ENCODE peak calls at places on chromosomes 7 and 10, in five cellular contexts. One of them, this sample, is unnamed.

GRCh38 chr7:45709168-45710034 is 135.2 kb downstream of the ADCY1 start:
- DNase-seq in psoas muscle: peak
- DNase-seq in CD4-positive, alpha-beta T cell: no peak
- DNase-seq in endothelial cell: no peak
- DNase-seq in GM10248: no peak
- DNase-seq in this sample: no peak

GRCh38 chr10:110858297-110858934 is 13.3 kb upstream of the PDCD4 start:
- DNase-seq in psoas muscle: no peak
- DNase-seq in CD4-positive, alpha-beta T cell: no peak
- DNase-seq in endothelial cell: no peak
- DNase-seq in GM10248: no peak
- DNase-seq in this sample: no peak

GRCh38 chr7:22943997-22944396 is 69.9 kb downstream of the HYCC1 start:
- DNase-seq in psoas muscle: no peak
- DNase-seq in CD4-positive, alpha-beta T cell: no peak
- DNase-seq in endothelial cell: no peak
- DNase-seq in GM10248: no peak
- DNase-seq in this sample: no peak

GRCh38 chr10:62317257-62317656 is 48.6 kb upstream of the RTKN2 start:
- DNase-seq in psoas muscle: no peak
- DNase-seq in CD4-positive, alpha-beta T cell: no peak
- DNase-seq in endothelial cell: no peak
- DNase-seq in GM10248: no peak
- DNase-seq in this sample: no peak

GRCh38 chr7:466465-467191 is 53.0 kb downstream of the PDGFA start:
- DNase-seq in psoas muscle: no peak
- DNase-seq in CD4-positive, alpha-beta T cell: no peak
- DNase-seq in endothelial cell: no peak
- DNase-seq in GM10248: no peak
- DNase-seq in this sample: no peak

GRCh38 chr7:125363873-125364272 is 434.2 kb upstream of the POT1 start:
- DNase-seq in psoas muscle: no peak
- DNase-seq in CD4-positive, alpha-beta T cell: no peak
- DNase-seq in endothelial cell: no peak
- DNase-seq in GM10248: no peak
- DNase-seq in this sample: no peak

GRCh38 chr10:86533328-86533727 is 11.7 kb upstream of the WAPL start:
- DNase-seq in psoas muscle: peak
- DNase-seq in CD4-positive, alpha-beta T cell: no peak
- DNase-seq in endothelial cell: no peak
- DNase-seq in GM10248: no peak
- DNase-seq in this sample: no peak

GRCh38 chr7:150716368-150716767 is at the start of gene GIMAP1:
- DNase-seq in psoas muscle: peak
- DNase-seq in CD4-positive, alpha-beta T cell: peak
- DNase-seq in endothelial cell: no peak
- DNase-seq in GM10248: no peak
- DNase-seq in this sample: no peak

GRCh38 chr10:97179731-97180366 is 5.9 kb downstream of the SLIT1 start:
- DNase-seq in psoas muscle: no peak
- DNase-seq in CD4-positive, alpha-beta T cell: no peak
- DNase-seq in endothelial cell: peak
- DNase-seq in GM10248: no peak
- DNase-seq in this sample: no peak

GRCh38 chr10:73762915-73763314 is 18.7 kb downstream of the SEC24C start:
- DNase-seq in psoas muscle: no peak
- DNase-seq in CD4-positive, alpha-beta T cell: no peak
- DNase-seq in endothelial cell: no peak
- DNase-seq in GM10248: no peak
- DNase-seq in this sample: no peak

GRCh38 chr7:87369216-87369615 is 23.8 kb downstream of the CROT start:
- DNase-seq in psoas muscle: no peak
- DNase-seq in CD4-positive, alpha-beta T cell: no peak
- DNase-seq in endothelial cell: no peak
- DNase-seq in GM10248: no peak
- DNase-seq in this sample: no peak

GRCh38 chr7:77912293-77912692 is 113.7 kb downstream of the PHTF2 start:
- DNase-seq in psoas muscle: no peak
- DNase-seq in CD4-positive, alpha-beta T cell: no peak
- DNase-seq in endothelial cell: no peak
- DNase-seq in GM10248: no peak
- DNase-seq in this sample: no peak

GRCh38 chr7:77907281-77907680 is 108.7 kb downstream of the PHTF2 start:
- DNase-seq in psoas muscle: no peak
- DNase-seq in CD4-positive, alpha-beta T cell: no peak
- DNase-seq in endothelial cell: no peak
- DNase-seq in GM10248: no peak
- DNase-seq in this sample: no peak

GRCh38 chr7:77910124-77910523 is 111.6 kb downstream of the PHTF2 start:
- DNase-seq in psoas muscle: no peak
- DNase-seq in CD4-positive, alpha-beta T cell: no peak
- DNase-seq in endothelial cell: no peak
- DNase-seq in GM10248: no peak
- DNase-seq in this sample: no peak

GRCh38 chr7:77904252-77904651 is 105.7 kb downstream of the PHTF2 start:
- DNase-seq in psoas muscle: no peak
- DNase-seq in CD4-positive, alpha-beta T cell: no peak
- DNase-seq in endothelial cell: no peak
- DNase-seq in GM10248: no peak
- DNase-seq in this sample: no peak

GRCh38 chr7:77908664-77909063 is 110.1 kb downstream of the PHTF2 start:
- DNase-seq in psoas muscle: no peak
- DNase-seq in CD4-positive, alpha-beta T cell: no peak
- DNase-seq in endothelial cell: no peak
- DNase-seq in GM10248: no peak
- DNase-seq in this sample: no peak
- TF ChIP-seq CTCF in psoas muscle: no peak
- TF ChIP-seq CTCF in CD4-positive, alpha-beta T cell: no peak
- TF ChIP-seq CTCF in endothelial cell: no peak
- TF ChIP-seq CTCF in GM10248: no peak
- TF ChIP-seq CTCF in this sample: no peak

GRCh38 chr7:138460649-138461607 is 869 bp downstream of the TRIM24 start:
- DNase-seq in psoas muscle: peak
- DNase-seq in CD4-positive, alpha-beta T cell: peak
- DNase-seq in endothelial cell: peak
- DNase-seq in GM10248: peak
- DNase-seq in this sample: peak
- TF ChIP-seq CTCF in psoas muscle: no peak
- TF ChIP-seq CTCF in CD4-positive, alpha-beta T cell: no peak
- TF ChIP-seq CTCF in endothelial cell: no peak
- TF ChIP-seq CTCF in GM10248: no peak
- TF ChIP-seq CTCF in this sample: no peak

GRCh38 chr10:94080108-94080507 is 86.4 kb downstream of the PLCE1 start:
- DNase-seq in psoas muscle: no peak
- DNase-seq in CD4-positive, alpha-beta T cell: no peak
- DNase-seq in endothelial cell: no peak
- DNase-seq in GM10248: no peak
- DNase-seq in this sample: no peak

GRCh38 chr10:94075521-94075920 is 81.8 kb downstream of the PLCE1 start:
- DNase-seq in psoas muscle: no peak
- DNase-seq in CD4-positive, alpha-beta T cell: no peak
- DNase-seq in endothelial cell: no peak
- DNase-seq in GM10248: no peak
- DNase-seq in this sample: no peak

GRCh38 chr10:94074462-94074861 is 80.7 kb downstream of the PLCE1 start:
- DNase-seq in psoas muscle: no peak
- DNase-seq in CD4-positive, alpha-beta T cell: no peak
- DNase-seq in endothelial cell: no peak
- DNase-seq in GM10248: no peak
- DNase-seq in this sample: no peak

GRCh38 chr10:94077042-94077441 is 83.3 kb downstream of the PLCE1 start:
- DNase-seq in psoas muscle: no peak
- DNase-seq in CD4-positive, alpha-beta T cell: no peak
- DNase-seq in endothelial cell: no peak
- DNase-seq in GM10248: no peak
- DNase-seq in this sample: no peak

DNA sequence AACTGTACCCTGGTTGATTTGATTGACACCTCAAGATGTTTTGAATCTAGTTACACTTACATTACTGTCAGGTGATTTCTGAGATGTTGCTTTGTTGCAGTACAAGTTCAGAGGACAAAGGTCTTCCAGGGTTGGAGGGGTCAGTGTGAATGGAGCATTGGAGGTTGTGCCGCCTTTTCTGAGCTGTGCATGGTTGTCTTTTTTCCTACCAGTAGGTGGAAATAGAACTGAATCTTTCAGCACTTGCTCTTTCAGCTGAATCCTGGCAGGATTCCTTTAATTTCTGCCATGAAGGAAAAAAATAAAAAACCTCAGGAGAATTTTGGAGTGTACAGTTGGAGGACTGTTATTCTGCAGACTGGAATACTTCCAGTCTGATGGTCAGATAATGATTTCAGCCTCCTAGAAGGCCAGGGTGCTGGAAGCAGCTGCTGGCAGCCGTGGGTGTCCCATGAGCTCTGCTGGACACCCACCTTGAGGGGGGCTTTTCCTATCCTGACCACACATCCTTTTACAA is 82.7 kb downstream of the PLCE1 start:
- DNase-seq in psoas muscle: no peak
- DNase-seq in CD4-positive, alpha-beta T cell: no peak
- DNase-seq in endothelial cell: no peak
- DNase-seq in GM10248: no peak
- DNase-seq in this sample: no peak
- TF ChIP-seq CTCF in psoas muscle: peak
- TF ChIP-seq CTCF in CD4-positive, alpha-beta T cell: no peak
- TF ChIP-seq CTCF in endothelial cell: peak
- TF ChIP-seq CTCF in GM10248: no peak
- TF ChIP-seq CTCF in this sample: no peak

GRCh38 chr10:26269754-26270153 is 53.2 kb downstream of the GAD2 start:
- DNase-seq in psoas muscle: no peak
- DNase-seq in CD4-positive, alpha-beta T cell: no peak
- DNase-seq in endothelial cell: peak
- DNase-seq in GM10248: peak
- DNase-seq in this sample: peak
- TF ChIP-seq CTCF in psoas muscle: no peak
- TF ChIP-seq CTCF in CD4-positive, alpha-beta T cell: no peak
- TF ChIP-seq CTCF in endothelial cell: no peak
- TF ChIP-seq CTCF in GM10248: peak
- TF ChIP-seq CTCF in this sample: peak

DNA sequence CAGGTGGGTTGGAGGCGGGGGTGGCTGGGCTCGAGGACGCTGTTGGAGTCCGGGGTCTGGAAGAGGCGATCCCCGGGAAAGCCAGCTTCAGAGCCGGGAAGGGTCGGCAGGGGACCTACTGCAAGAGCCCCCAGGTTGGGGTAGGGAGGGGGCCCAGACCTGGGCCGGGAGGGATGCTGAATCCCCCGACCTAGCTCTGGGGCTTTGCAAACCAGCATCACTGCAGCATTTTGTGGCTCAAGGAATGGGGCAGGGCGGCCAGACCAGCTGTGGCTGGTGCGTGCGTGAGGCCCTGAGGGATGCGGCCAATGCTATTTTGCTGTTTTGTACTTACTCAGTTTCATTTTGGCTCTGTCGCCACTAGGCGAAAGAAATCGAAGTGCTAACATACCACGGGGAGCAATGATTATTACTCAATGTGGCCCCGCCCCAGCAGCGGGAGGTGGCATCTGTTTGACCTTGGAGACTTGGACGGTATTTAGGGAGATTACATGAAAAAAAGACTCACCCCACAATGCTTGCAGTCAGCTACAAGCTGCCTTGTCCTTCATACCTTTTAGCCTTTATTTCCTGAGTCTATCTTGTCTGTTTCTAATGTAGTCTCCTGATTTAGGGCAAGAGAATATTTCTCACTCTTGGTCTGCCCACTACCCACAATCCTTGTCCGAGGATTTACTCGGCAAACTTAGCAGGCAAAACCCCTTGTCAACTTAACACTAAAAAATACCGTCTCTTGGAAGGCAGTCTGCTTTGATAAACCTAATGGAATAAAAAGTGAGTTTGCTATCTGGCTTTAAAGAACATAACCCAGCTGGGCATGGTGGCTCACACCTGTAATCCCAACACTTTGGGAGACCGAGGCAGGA is 16.2 kb downstream of the HSPB1 start:
- DNase-seq in psoas muscle: peak
- DNase-seq in CD4-positive, alpha-beta T cell: peak
- DNase-seq in endothelial cell: peak
- DNase-seq in GM10248: peak
- DNase-seq in this sample: peak
- TF ChIP-seq CTCF in psoas muscle: peak
- TF ChIP-seq CTCF in CD4-positive, alpha-beta T cell: peak
- TF ChIP-seq CTCF in endothelial cell: no peak
- TF ChIP-seq CTCF in GM10248: peak
- TF ChIP-seq CTCF in this sample: no peak

GRCh38 chr10:13080643-13081042 is 19.3 kb upstream of the OPTN start:
- DNase-seq in psoas muscle: no peak
- DNase-seq in CD4-positive, alpha-beta T cell: no peak
- DNase-seq in endothelial cell: no peak
- DNase-seq in GM10248: no peak
- DNase-seq in this sample: no peak
- TF ChIP-seq CTCF in psoas muscle: no peak
- TF ChIP-seq CTCF in CD4-positive, alpha-beta T cell: no peak
- TF ChIP-seq CTCF in endothelial cell: no peak
- TF ChIP-seq CTCF in GM10248: no peak
- TF ChIP-seq CTCF in this sample: no peak

This sample was measured in Calu3.